ENCODE peak calls at places on chromosomes 11 and 22, in nine cellular contexts. One of them, this sample, is unnamed.

GRCh38 chr11:8261921-8262551 is 1.6 kb downstream of the LMO1 start:
- DNase-seq in spleen: peak
- DNase-seq in ovary: no peak
- DNase-seq in esophagus muscularis mucosa: no peak
- DNase-seq in HCT116: no peak
- DNase-seq in A549: no peak
- DNase-seq in lower leg skin: peak
- DNase-seq in esophagus squamous epithelium: no peak
- DNase-seq in adrenal gland: no peak
- DNase-seq in this sample: peak

GRCh38 chr11:123434262-123434661 is 4.2 kb downstream of the GRAMD1B start:
- DNase-seq in spleen: no peak
- DNase-seq in ovary: no peak
- DNase-seq in esophagus muscularis mucosa: no peak
- DNase-seq in HCT116: peak
- DNase-seq in A549: peak
- DNase-seq in lower leg skin: peak
- DNase-seq in esophagus squamous epithelium: no peak
- DNase-seq in adrenal gland: peak
- DNase-seq in this sample: no peak

GRCh38 chr11:113148652-113149051 is 165.7 kb upstream of the TTC12 start:
- DNase-seq in spleen: no peak
- DNase-seq in ovary: no peak
- DNase-seq in esophagus muscularis mucosa: no peak
- DNase-seq in HCT116: no peak
- DNase-seq in A549: no peak
- DNase-seq in lower leg skin: no peak
- DNase-seq in esophagus squamous epithelium: no peak
- DNase-seq in adrenal gland: no peak
- DNase-seq in this sample: no peak

GRCh38 chr11:95378789-95379188 is 147.8 kb upstream of the SESN3 start:
- DNase-seq in spleen: no peak
- DNase-seq in ovary: no peak
- DNase-seq in esophagus muscularis mucosa: no peak
- DNase-seq in HCT116: no peak
- DNase-seq in A549: no peak
- DNase-seq in lower leg skin: no peak
- DNase-seq in esophagus squamous epithelium: no peak
- DNase-seq in adrenal gland: no peak
- DNase-seq in this sample: no peak

GRCh38 chr11:35337136-35337918 is 82.0 kb downstream of the SLC1A2 start:
- DNase-seq in spleen: no peak
- DNase-seq in ovary: no peak
- DNase-seq in esophagus muscularis mucosa: no peak
- DNase-seq in HCT116: peak
- DNase-seq in A549: peak
- DNase-seq in lower leg skin: no peak
- DNase-seq in esophagus squamous epithelium: no peak
- DNase-seq in adrenal gland: no peak
- DNase-seq in this sample: no peak

GRCh38 chr11:59076876-59077571 is 9.1 kb upstream of the GLYATL1B start:
- DNase-seq in spleen: peak
- DNase-seq in ovary: no peak
- DNase-seq in esophagus muscularis mucosa: peak
- DNase-seq in HCT116: no peak
- DNase-seq in A549: no peak
- DNase-seq in lower leg skin: no peak
- DNase-seq in esophagus squamous epithelium: no peak
- DNase-seq in adrenal gland: no peak
- DNase-seq in this sample: no peak

GRCh38 chr11:118842369-118842768 is 41.3 kb upstream of the CXCR5 start:
- DNase-seq in spleen: no peak
- DNase-seq in ovary: no peak
- DNase-seq in esophagus muscularis mucosa: no peak
- DNase-seq in HCT116: peak
- DNase-seq in A549: no peak
- DNase-seq in lower leg skin: no peak
- DNase-seq in esophagus squamous epithelium: no peak
- DNase-seq in adrenal gland: peak
- DNase-seq in this sample: no peak

GRCh38 chr11:69209936-69210659 is 54.4 kb downstream of the SMIM38 start:
- DNase-seq in spleen: peak
- DNase-seq in ovary: no peak
- DNase-seq in esophagus muscularis mucosa: no peak
- DNase-seq in HCT116: no peak
- DNase-seq in A549: no peak
- DNase-seq in lower leg skin: peak
- DNase-seq in esophagus squamous epithelium: no peak
- DNase-seq in adrenal gland: peak
- DNase-seq in this sample: no peak

GRCh38 chr11:126129681-126130671 is 67.3 kb upstream of the CDON start:
- DNase-seq in spleen: peak
- DNase-seq in ovary: peak
- DNase-seq in esophagus muscularis mucosa: no peak
- DNase-seq in HCT116: no peak
- DNase-seq in A549: no peak
- DNase-seq in lower leg skin: no peak
- DNase-seq in esophagus squamous epithelium: no peak
- DNase-seq in adrenal gland: no peak
- DNase-seq in this sample: no peak

GRCh38 chr11:69588270-69588669 is 52.7 kb upstream of the CCND1 start:
- DNase-seq in spleen: no peak
- DNase-seq in ovary: no peak
- DNase-seq in esophagus muscularis mucosa: no peak
- DNase-seq in HCT116: peak
- DNase-seq in A549: peak
- DNase-seq in lower leg skin: peak
- DNase-seq in esophagus squamous epithelium: no peak
- DNase-seq in adrenal gland: no peak
- DNase-seq in this sample: no peak

GRCh38 chr11:118922745-118923627 is 2.7 kb downstream of the BCL9L start:
- DNase-seq in spleen: peak
- DNase-seq in ovary: no peak
- DNase-seq in esophagus muscularis mucosa: no peak
- DNase-seq in HCT116: no peak
- DNase-seq in A549: no peak
- DNase-seq in lower leg skin: no peak
- DNase-seq in esophagus squamous epithelium: no peak
- DNase-seq in adrenal gland: no peak
- DNase-seq in this sample: peak

GRCh38 chr11:61022311-61023085 is 51.0 kb downstream of the CD6 start:
- DNase-seq in spleen: no peak
- DNase-seq in ovary: no peak
- DNase-seq in esophagus muscularis mucosa: no peak
- DNase-seq in HCT116: no peak
- DNase-seq in A549: no peak
- DNase-seq in lower leg skin: no peak
- DNase-seq in esophagus squamous epithelium: no peak
- DNase-seq in adrenal gland: no peak
- DNase-seq in this sample: no peak

GRCh38 chr22:17767236-17768065 is 6.8 kb downstream of the BID start:
- DNase-seq in spleen: no peak
- DNase-seq in ovary: no peak
- DNase-seq in esophagus muscularis mucosa: no peak
- DNase-seq in HCT116: no peak
- DNase-seq in A549: no peak
- DNase-seq in lower leg skin: no peak
- DNase-seq in esophagus squamous epithelium: no peak
- DNase-seq in adrenal gland: no peak
- DNase-seq in this sample: no peak

GRCh38 chr11:15912291-15912690 is 444.1 kb downstream of the SOX6 start:
- DNase-seq in spleen: no peak
- DNase-seq in ovary: no peak
- DNase-seq in esophagus muscularis mucosa: no peak
- DNase-seq in HCT116: no peak
- DNase-seq in A549: no peak
- DNase-seq in lower leg skin: peak
- DNase-seq in esophagus squamous epithelium: no peak
- DNase-seq in adrenal gland: no peak
- DNase-seq in this sample: no peak

GRCh38 chr22:37880668-37881440 is 25.2 kb upstream of the MICALL1 start:
- DNase-seq in spleen: no peak
- DNase-seq in ovary: no peak
- DNase-seq in esophagus muscularis mucosa: no peak
- DNase-seq in HCT116: no peak
- DNase-seq in A549: no peak
- DNase-seq in lower leg skin: no peak
- DNase-seq in esophagus squamous epithelium: no peak
- DNase-seq in adrenal gland: no peak
- DNase-seq in this sample: no peak

GRCh38 chr22:32994046-32994827 is 63.9 kb downstream of the SYN3 start:
- DNase-seq in spleen: no peak
- DNase-seq in ovary: no peak
- DNase-seq in esophagus muscularis mucosa: no peak
- DNase-seq in HCT116: no peak
- DNase-seq in A549: no peak
- DNase-seq in lower leg skin: peak
- DNase-seq in esophagus squamous epithelium: no peak
- DNase-seq in adrenal gland: no peak
- DNase-seq in this sample: no peak

GRCh38 chr11:42043312-42043711 is 583.9 kb upstream of the LRRC4C start:
- DNase-seq in spleen: no peak
- DNase-seq in ovary: no peak
- DNase-seq in esophagus muscularis mucosa: no peak
- DNase-seq in HCT116: no peak
- DNase-seq in A549: no peak
- DNase-seq in lower leg skin: no peak
- DNase-seq in esophagus squamous epithelium: no peak
- DNase-seq in adrenal gland: no peak
- DNase-seq in this sample: no peak

GRCh38 chr11:44538375-44539054 is 26.9 kb upstream of the CD82 start:
- DNase-seq in spleen: peak
- DNase-seq in ovary: peak
- DNase-seq in esophagus muscularis mucosa: no peak
- DNase-seq in HCT116: peak
- DNase-seq in A549: peak
- DNase-seq in lower leg skin: peak
- DNase-seq in esophagus squamous epithelium: no peak
- DNase-seq in adrenal gland: peak
- DNase-seq in this sample: peak

GRCh38 chr11:70525006-70525405 is 126.7 kb downstream of the CTTN start:
- DNase-seq in spleen: peak
- DNase-seq in ovary: no peak
- DNase-seq in esophagus muscularis mucosa: no peak
- DNase-seq in HCT116: no peak
- DNase-seq in A549: no peak
- DNase-seq in lower leg skin: no peak
- DNase-seq in esophagus squamous epithelium: no peak
- DNase-seq in adrenal gland: no peak
- DNase-seq in this sample: peak

GRCh38 chr22:34814260-34814659 is 251.7 kb upstream of the ISX start:
- DNase-seq in spleen: no peak
- DNase-seq in ovary: no peak
- DNase-seq in esophagus muscularis mucosa: no peak
- DNase-seq in HCT116: no peak
- DNase-seq in A549: no peak
- DNase-seq in lower leg skin: no peak
- DNase-seq in esophagus squamous epithelium: no peak
- DNase-seq in adrenal gland: no peak
- DNase-seq in this sample: no peak

GRCh38 chr22:20183101-20183500 is 32.2 kb upstream of the CCDC188 start:
- DNase-seq in spleen: no peak
- DNase-seq in ovary: no peak
- DNase-seq in esophagus muscularis mucosa: no peak
- DNase-seq in HCT116: no peak
- DNase-seq in A549: no peak
- DNase-seq in lower leg skin: no peak
- DNase-seq in esophagus squamous epithelium: no peak
- DNase-seq in adrenal gland: no peak
- DNase-seq in this sample: no peak

GRCh38 chr11:7892059-7892699 is 38.9 kb downstream of the OR10A6 start:
- DNase-seq in spleen: no peak
- DNase-seq in ovary: no peak
- DNase-seq in esophagus muscularis mucosa: no peak
- DNase-seq in HCT116: no peak
- DNase-seq in A549: no peak
- DNase-seq in lower leg skin: no peak
- DNase-seq in esophagus squamous epithelium: no peak
- DNase-seq in adrenal gland: no peak
- DNase-seq in this sample: no peak

GRCh38 chr11:72375241-72375640 is 59.1 kb downstream of the CLPB start:
- DNase-seq in spleen: no peak
- DNase-seq in ovary: no peak
- DNase-seq in esophagus muscularis mucosa: peak
- DNase-seq in HCT116: no peak
- DNase-seq in A549: no peak
- DNase-seq in lower leg skin: no peak
- DNase-seq in esophagus squamous epithelium: no peak
- DNase-seq in adrenal gland: no peak
- DNase-seq in this sample: no peak

GRCh38 chr22:43413826-43414225 is 2.0 kb downstream of the MPPED1 start:
- DNase-seq in spleen: no peak
- DNase-seq in ovary: no peak
- DNase-seq in esophagus muscularis mucosa: no peak
- DNase-seq in HCT116: no peak
- DNase-seq in A549: no peak
- DNase-seq in lower leg skin: no peak
- DNase-seq in esophagus squamous epithelium: no peak
- DNase-seq in adrenal gland: no peak
- DNase-seq in this sample: no peak
- H3K4me3 ChIP-seq in spleen: no peak
- H3K4me3 ChIP-seq in ovary: no peak
- H3K4me3 ChIP-seq in esophagus muscularis mucosa: no peak
- H3K4me3 ChIP-seq in HCT116: no peak
- H3K4me3 ChIP-seq in A549: no peak
- H3K4me3 ChIP-seq in lower leg skin: no peak
- H3K4me3 ChIP-seq in esophagus squamous epithelium: no peak
- H3K4me3 ChIP-seq in adrenal gland: no peak
- H3K4me3 ChIP-seq in this sample: no peak

GRCh38 chr11:18105802-18106574 is at the start of gene SAAL1:
- DNase-seq in spleen: peak
- DNase-seq in ovary: peak
- DNase-seq in esophagus muscularis mucosa: no peak
- DNase-seq in HCT116: peak
- DNase-seq in A549: peak
- DNase-seq in lower leg skin: peak
- DNase-seq in esophagus squamous epithelium: no peak
- DNase-seq in adrenal gland: peak
- DNase-seq in this sample: peak
- TF ChIP-seq POLR2A in spleen: no peak
- TF ChIP-seq POLR2A in ovary: peak
- TF ChIP-seq POLR2A in esophagus muscularis mucosa: no peak
- TF ChIP-seq POLR2A in HCT116: peak
- TF ChIP-seq POLR2A in A549: peak
- TF ChIP-seq POLR2A in lower leg skin: no peak
- TF ChIP-seq POLR2A in esophagus squamous epithelium: no peak
- TF ChIP-seq POLR2A in adrenal gland: peak
- TF ChIP-seq POLR2A in this sample: peak

GRCh38 chr11:85826096-85826855 is 15.3 kb upstream of the SYTL2 start:
- DNase-seq in spleen: no peak
- DNase-seq in ovary: no peak
- DNase-seq in esophagus muscularis mucosa: no peak
- DNase-seq in HCT116: no peak
- DNase-seq in A549: peak
- DNase-seq in lower leg skin: no peak
- DNase-seq in esophagus squamous epithelium: no peak
- DNase-seq in adrenal gland: peak
- DNase-seq in this sample: peak
- TF ChIP-seq CTCF in spleen: no peak
- TF ChIP-seq CTCF in ovary: no peak
- TF ChIP-seq CTCF in esophagus muscularis mucosa: peak
- TF ChIP-seq CTCF in HCT116: peak
- TF ChIP-seq CTCF in A549: peak
- TF ChIP-seq CTCF in lower leg skin: no peak
- TF ChIP-seq CTCF in esophagus squamous epithelium: peak
- TF ChIP-seq CTCF in adrenal gland: peak
- TF ChIP-seq CTCF in this sample: peak

GRCh38 chr11:67268684-67269268 is 2.5 kb downstream of the GRK2 start:
- DNase-seq in spleen: peak
- DNase-seq in ovary: peak
- DNase-seq in esophagus muscularis mucosa: no peak
- DNase-seq in HCT116: no peak
- DNase-seq in A549: no peak
- DNase-seq in lower leg skin: no peak
- DNase-seq in esophagus squamous epithelium: no peak
- DNase-seq in adrenal gland: no peak
- DNase-seq in this sample: peak
- H3K4me3 ChIP-seq in spleen: peak
- H3K4me3 ChIP-seq in ovary: no peak
- H3K4me3 ChIP-seq in esophagus muscularis mucosa: peak
- H3K4me3 ChIP-seq in HCT116: no peak
- H3K4me3 ChIP-seq in A549: no peak
- H3K4me3 ChIP-seq in lower leg skin: no peak
- H3K4me3 ChIP-seq in esophagus squamous epithelium: peak
- H3K4me3 ChIP-seq in adrenal gland: no peak
- H3K4me3 ChIP-seq in this sample: peak